ENCODE peak calls at places on chromosomes 5 and 9, in five cellular contexts. B is upper lobe of left lung, A is ovary, P is breast epithelium, D is IMR-90. U is an unnamed sample.
A peak's percentile ranks its signal among the peaks of the same experiment; 100 is the strongest.

GRCh38 chr5:114360816-114361723 is 800 bp upstream of the KCNN2 start:
- DNase-seq in B (peak; percentile 85), A (peak; percentile 42), P (no peak), D (peak; percentile 35), U (peak; percentile 52)

GRCh38 chr5:62640437-62640836 is 61.8 kb downstream of the LRRC70 start:
- DNase-seq in B (no peak), A (no peak), P (no peak), D (no peak), U (no peak)

GRCh38 chr5:34499001-34499734 is 157.0 kb upstream of the RAI14 start:
- DNase-seq in B (no peak), A (no peak), P (no peak), D (peak; percentile 90), U (no peak)

GRCh38 chr5:111411321-111411720 is 101.0 kb downstream of the STARD4 start:
- DNase-seq in B (no peak), A (no peak), P (no peak), D (peak; percentile 49), U (no peak)

GRCh38 chr5:36237756-36238155 is 4.0 kb downstream of the NADK2 start:
- DNase-seq in B (no peak), A (no peak), P (no peak), D (no peak), U (no peak)

GRCh38 chr9:113345693-113346092 is 3.6 kb upstream of the BSPRY start:
- DNase-seq in B (no peak), A (no peak), P (no peak), D (no peak), U (no peak)

GRCh38 chr5:113487779-113488644 is at the start of gene MCC:
- DNase-seq in B (peak; percentile 94), A (peak; percentile 81), P (peak; percentile 73), D (peak; percentile 93), U (peak; percentile 84)

GRCh38 chr9:69532359-69532758 is 139.8 kb downstream of the APBA1 start:
- DNase-seq in B (no peak), A (no peak), P (no peak), D (peak; percentile 35), U (no peak)

GRCh38 chr9:114606597-114607207 is 4.4 kb upstream of the TMEM268 start:
- DNase-seq in B (no peak), A (peak; percentile 61), P (no peak), D (peak; percentile 78), U (no peak)

GRCh38 chr5:10607666-10608442 is 44.0 kb downstream of the ANKRD33B start:
- DNase-seq in B (no peak), A (no peak), P (no peak), D (peak; percentile 72), U (no peak)

GRCh38 chr5:142611154-142611553 is 74.7 kb downstream of the FGF1 start:
- DNase-seq in B (no peak), A (peak; percentile 83), P (peak; percentile 75), D (peak; percentile 74), U (peak; percentile 59)

GRCh38 chr5:104513194-104513602 is 950.6 kb upstream of the NUDT12 start:
- DNase-seq in B (no peak), A (no peak), P (no peak), D (peak; percentile 77), U (no peak)

GRCh38 chr5:43601454-43602260 is 1.3 kb upstream of the NNT start:
- DNase-seq in B (no peak), A (no peak), P (no peak), D (peak; percentile 57), U (no peak)

GRCh38 chr9:37971107-37971459 is 67.2 kb upstream of the SLC25A51 start:
- DNase-seq in B (no peak), A (no peak), P (no peak), D (peak; percentile 72), U (no peak)

GRCh38 chr5:179455320-179455719 is 95.0 kb upstream of the RUFY1 start:
- DNase-seq in B (peak; percentile 32), A (no peak), P (no peak), D (no peak), U (no peak)

GRCh38 chr9:347667-348292 is 133.1 kb downstream of the DOCK8 start:
- DNase-seq in B (no peak), A (no peak), P (no peak), D (peak; percentile 41), U (no peak)

GRCh38 chr5:41869150-41869738 is 981 bp downstream of the OXCT1 start:
- DNase-seq in B (peak; percentile 90), A (peak; percentile 85), P (peak; percentile 61), D (peak; percentile 7), U (peak; percentile 48)
- TF ChIP-seq POLR2A in B (no peak), A (no peak), P (no peak), D (no peak), U (peak; percentile 1)

GRCh38 chr5:52799358-52799982 is 11.8 kb downstream of the ITGA1 start:
- DNase-seq in B (no peak), A (no peak), P (no peak), D (peak; percentile 79), U (peak; percentile 18)
- TF ChIP-seq POLR2A in B (no peak), A (no peak), P (no peak), D (no peak), U (no peak)

GRCh38 chr9:131629827-131630205 is 84.5 kb downstream of the PRRT1B start:
- DNase-seq in B (no peak), A (no peak), P (no peak), D (no peak), U (no peak)

GRCh38 chr9:131625848-131626670 is 80.7 kb downstream of the PRRT1B start:
- DNase-seq in B (peak; percentile 77), A (no peak), P (no peak), D (peak; percentile 17), U (no peak)

GRCh38 chr9:131627326-131627845 is 82.1 kb downstream of the PRRT1B start:
- DNase-seq in B (peak; percentile 49), A (no peak), P (no peak), D (peak; percentile 87), U (no peak)

GRCh38 chr9:131628821-131629197 is 83.5 kb downstream of the PRRT1B start:
- DNase-seq in B (no peak), A (no peak), P (no peak), D (no peak), U (no peak)

GRCh38 chr9:131627846-131628820 is 82.8 kb downstream of the PRRT1B start:
- DNase-seq in B (no peak), A (no peak), P (no peak), D (peak; percentile 71), U (no peak)
- TF ChIP-seq POLR2A in B (peak; percentile 35), A (no peak), P (no peak), D (no peak), U (no peak)

DNA sequence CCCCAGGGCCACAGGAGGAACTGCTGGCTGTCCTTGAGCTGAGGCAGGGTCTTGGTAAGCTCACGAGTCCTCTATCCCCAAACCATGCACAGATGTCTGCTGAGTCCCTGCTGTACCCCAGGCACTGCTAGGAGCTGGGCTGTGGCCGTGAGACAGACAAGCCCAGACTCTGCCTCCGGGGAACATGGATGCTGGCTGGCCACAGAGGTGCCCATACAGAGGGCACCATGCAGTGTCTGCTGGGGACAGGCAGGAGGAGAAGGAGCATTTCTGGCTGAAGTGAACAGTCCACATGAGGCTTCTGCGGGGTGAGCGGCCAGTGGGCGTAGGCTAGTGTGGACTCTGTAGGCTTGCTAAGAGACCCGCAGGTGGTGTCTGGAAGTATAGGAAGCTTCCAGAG is 4.8 kb upstream of the SEC16A start:
- DNase-seq in B (no peak), A (no peak), P (no peak), D (no peak), U (no peak)
- TF ChIP-seq POLR2A in B (no peak), A (no peak), P (no peak), D (no peak), U (no peak)

GRCh38 chr9:89993678-89994630 is 389.1 kb downstream of the GADD45G start:
- DNase-seq in B (no peak), A (no peak), P (no peak), D (no peak), U (no peak)
- TF ChIP-seq POLR2A in B (no peak), A (no peak), P (no peak), D (no peak), U (no peak)

DNA sequence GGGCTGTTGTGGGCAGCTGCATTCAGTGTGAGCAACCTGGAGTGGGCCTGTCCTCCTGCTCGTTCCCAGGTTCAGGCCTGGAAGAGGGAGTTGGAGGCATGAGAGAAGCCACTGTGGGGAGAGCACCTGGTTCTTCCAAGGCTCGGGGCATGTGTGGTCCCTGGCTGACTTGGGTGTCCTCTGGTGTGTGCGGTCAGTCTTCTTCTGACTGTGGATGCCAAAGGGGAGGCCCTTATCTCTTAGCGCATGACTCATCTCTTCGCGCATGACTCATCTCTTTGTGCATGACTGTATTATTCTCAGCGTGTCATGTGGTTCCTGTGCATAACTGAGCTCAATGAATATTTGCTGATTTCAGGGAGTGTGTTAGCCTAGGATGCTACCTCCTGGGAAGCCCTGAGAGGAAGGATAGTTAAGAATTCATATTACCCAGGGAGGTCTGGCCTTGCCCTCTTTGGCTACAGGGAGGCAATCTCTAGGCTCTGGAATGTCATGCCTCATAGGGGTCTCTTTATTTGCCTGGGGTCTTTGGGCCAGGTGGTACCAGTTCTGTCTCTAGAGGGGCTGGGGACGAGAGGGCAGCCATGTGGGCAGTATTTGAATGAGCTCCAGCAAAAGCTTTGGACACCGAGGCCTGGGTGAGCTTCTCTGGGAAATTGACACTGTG is 188.7 kb downstream of the HSPA4 start:
- DNase-seq in B (no peak), A (no peak), P (no peak), D (peak; percentile 99), U (no peak)
- TF ChIP-seq POLR2A in B (no peak), A (no peak), P (no peak), D (no peak), U (no peak)

DNA sequence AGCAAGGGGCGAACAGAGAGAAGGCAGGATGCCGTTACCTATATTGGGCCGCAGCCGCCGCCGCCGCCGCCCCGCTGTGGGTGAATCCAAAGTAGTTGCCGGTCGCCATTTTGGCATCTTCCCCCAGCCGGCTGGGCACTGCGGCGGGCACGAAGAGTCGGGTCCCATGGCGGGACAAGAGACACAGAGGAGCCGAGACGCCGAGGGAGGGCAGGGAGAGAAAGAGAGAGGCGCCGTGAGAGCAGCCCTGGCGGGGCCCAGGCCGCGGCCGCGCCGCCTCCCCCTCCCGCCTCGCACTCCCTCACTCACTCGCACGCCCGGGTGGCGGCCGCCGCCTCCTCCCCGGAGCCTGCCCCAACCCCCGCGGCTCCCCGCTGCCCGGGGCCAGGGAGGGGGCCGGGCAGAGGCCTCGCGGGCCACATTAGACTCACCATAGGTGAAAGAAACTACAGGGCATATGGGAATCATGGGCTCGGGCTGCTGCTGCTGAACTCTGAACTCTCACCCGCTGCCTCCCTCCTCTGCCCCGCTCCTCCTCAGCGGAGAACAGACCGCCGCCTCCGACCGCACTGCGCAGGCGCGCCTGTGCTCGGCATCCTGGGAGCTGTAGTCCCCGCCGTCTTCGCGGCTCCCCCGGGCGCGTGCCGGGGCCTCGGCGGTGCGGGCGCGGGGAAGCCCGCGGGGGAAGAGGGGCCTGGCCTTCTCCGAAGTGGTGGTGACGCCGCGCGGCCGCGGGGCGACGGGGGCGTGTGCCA is at the start of gene ZFR:
- DNase-seq in B (peak; percentile 99), A (peak; percentile 94), P (peak; percentile 89), D (peak; percentile 85), U (peak; percentile 89)
- TF ChIP-seq POLR2A in B (peak; percentile 78), A (peak; percentile 77), P (peak; percentile 48), D (peak; percentile 74), U (peak; percentile 79)

DNA sequence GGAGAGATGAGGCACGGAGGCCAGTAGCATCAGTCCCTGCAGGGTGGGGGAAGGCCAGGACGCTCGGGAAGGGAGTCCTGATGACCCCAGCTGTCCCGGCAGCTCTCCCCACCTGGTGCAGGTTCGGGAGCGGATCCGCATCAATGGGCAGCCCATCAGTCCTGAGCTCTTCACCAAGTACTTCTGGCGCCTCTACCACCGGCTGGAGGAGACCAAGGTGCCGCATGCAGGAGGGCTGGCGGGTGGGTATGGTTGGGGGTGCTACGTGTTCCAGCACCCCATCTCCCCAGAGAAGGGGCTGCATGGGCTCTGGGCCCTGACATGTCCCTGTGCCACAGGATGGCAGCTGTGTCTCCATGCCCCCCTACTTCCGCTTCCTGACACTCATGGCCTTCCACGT is 4.2 kb downstream of the FPGS start:
- DNase-seq in B (peak; percentile 60), A (no peak), P (no peak), D (no peak), U (no peak)
- TF ChIP-seq POLR2A in B (no peak), A (no peak), P (no peak), D (no peak), U (no peak)